ENCODE peak calls at places on chromosomes 1 and 21, in eight cellular contexts. Z is GM12878, R is AG09319, L is NCI-H510A, Q is non-pigmented ciliary epithelial cell, I is HEK293T, F is NCI-H1436, K is substantia nigra. M is an unnamed sample.

GRCh38 chr21:45788635-45789506 is 145.3 kb downstream of the PCBP3 start:
- DNase-seq in K (no peak), I (no peak), F (no peak), Z (no peak), L (no peak), R (no peak), Q (no peak), M (no peak)

GRCh38 chr1:200949626-200950025 is 54.9 kb downstream of the INAVA start:
- DNase-seq in Z (no peak), F (no peak), K (no peak), R (no peak), Q (no peak), I (no peak), L (no peak), M (no peak)

GRCh38 chr1:23114424-23115079 is 54.1 kb downstream of the LUZP1 start:
- DNase-seq in Z (no peak), L (no peak), I (no peak), Q (no peak), R (no peak), K (no peak), F (no peak), M (no peak)

GRCh38 chr1:169576241-169576933 is 9.9 kb downstream of the F5 start:
- DNase-seq in I (no peak), K (peak), R (no peak), Q (no peak), F (no peak), Z (no peak), L (no peak), M (no peak)

GRCh38 chr1:204974326-204974725 is 68.7 kb upstream of the CNTN2 start:
- DNase-seq in R (no peak), K (no peak), F (no peak), L (no peak), Z (no peak), Q (no peak), I (no peak), M (no peak)

GRCh38 chr21:37257526-37257966 is 9.6 kb downstream of the VPS26C start:
- DNase-seq in K (no peak), F (no peak), Z (no peak), Q (no peak), L (no peak), R (no peak), I (no peak), M (no peak)

GRCh38 chr1:12412439-12412838 is 182.6 kb downstream of the VPS13D start:
- DNase-seq in L (no peak), R (no peak), F (no peak), Q (no peak), K (no peak), I (no peak), Z (no peak), M (no peak)

GRCh38 chr1:95247607-95248006 is 13.6 kb downstream of the RWDD3 start:
- DNase-seq in L (no peak), F (no peak), I (no peak), Q (no peak), K (no peak), Z (no peak), R (no peak), M (no peak)

GRCh38 chr1:18234790-18235242 is 127.2 kb downstream of the IGSF21 start:
- DNase-seq in Z (no peak), I (peak), L (peak), K (no peak), Q (no peak), R (no peak), F (peak), M (peak)

GRCh38 chr1:221912230-221912629 is 170.3 kb upstream of the DUSP10 start:
- DNase-seq in Z (no peak), L (no peak), K (no peak), Q (no peak), R (no peak), I (no peak), F (no peak), M (no peak)

GRCh38 chr1:46137901-46138300 is 5.5 kb upstream of the PIK3R3 start:
- DNase-seq in Z (no peak), Q (no peak), L (no peak), R (no peak), I (no peak), F (no peak), K (no peak), M (no peak)